ENCODE peak calls at places on chromosomes 3 and 15, in eight cellular contexts. M is activated T-cell treated with anti-CD3 and anti-CD28 coated beads for 48 hours; J is GM12865; E is AG08396; O is PC-9; Z is iPS-NIHi11; P is AG04450; S is stimulated activated CD8-positive, alpha-beta memory T cell treated with anti-CD3 and anti-CD28 coated beads, Interleukin-15, amount 100 ng/mL, for 4 hours. Q is an unnamed sample.

GRCh38 chr15:45588199-45588910 is 1.2 kb downstream of the BLOC1S6 start:
- DNase-seq in M (no peak), J (peak; percentile 13), E (no peak), O (no peak), Z (no peak), P (no peak), S (no peak), Q (no peak)

GRCh38 chr15:65333441-65333820 is 29.0 kb downstream of the RNU5B-1 start:
- DNase-seq in M (no peak), J (no peak), E (no peak), O (no peak), Z (peak; percentile 16), P (no peak), S (no peak), Q (no peak)

GRCh38 chr3:194272221-194272620 is 78.9 kb downstream of the CPN2 start:
- DNase-seq in M (no peak), J (no peak), E (no peak), O (no peak), Z (no peak), P (no peak), S (no peak), Q (no peak)

GRCh38 chr3:8837172-8837571 is 67.8 kb upstream of the OXTR start:
- DNase-seq in M (no peak), J (no peak), E (peak; percentile 52), O (no peak), Z (no peak), P (no peak), S (no peak), Q (peak; percentile 91)

GRCh38 chr3:79367803-79368202 is 400.0 kb downstream of the ROBO1 start:
- DNase-seq in M (no peak), J (no peak), E (no peak), O (no peak), Z (no peak), P (no peak), S (no peak), Q (no peak)

GRCh38 chr3:46715507-46716175 is 2.0 kb downstream of the PRSS50 start:
- DNase-seq in M (no peak), J (no peak), E (no peak), O (no peak), Z (no peak), P (no peak), S (no peak), Q (no peak)

GRCh38 chr3:41222508-41222907 is 23.2 kb downstream of the CTNNB1 start:
- DNase-seq in M (no peak), J (no peak), E (no peak), O (no peak), Z (no peak), P (no peak), S (no peak), Q (no peak)

GRCh38 chr3:131735121-131735520 is 232.3 kb upstream of the MRPL3 start:
- DNase-seq in M (no peak), J (no peak), E (no peak), O (no peak), Z (no peak), P (no peak), S (no peak), Q (peak; percentile 87)

GRCh38 chr3:16264174-16264707 is 502 bp downstream of the DPH3 start:
- DNase-seq in M (no peak), J (no peak), E (no peak), O (no peak), Z (no peak), P (no peak), S (peak; percentile 4), Q (no peak)

GRCh38 chr15:37370938-37371337 is 270.6 kb upstream of the MEIS2 start:
- DNase-seq in M (no peak), J (no peak), E (no peak), O (no peak), Z (no peak), P (no peak), S (no peak), Q (no peak)

GRCh38 chr3:171417813-171418212 is 42.4 kb downstream of the TNIK start:
- DNase-seq in M (no peak), J (no peak), E (peak; percentile 79), O (no peak), Z (no peak), P (peak; percentile 80), S (no peak), Q (peak; percentile 62)

GRCh38 chr3:32544894-32545293 is 25.8 kb downstream of the DYNC1LI1 start:
- DNase-seq in M (no peak), J (no peak), E (no peak), O (no peak), Z (no peak), P (no peak), S (no peak), Q (no peak)

GRCh38 chr3:143016321-143016972 is 15.1 kb downstream of the U2SURP start:
- DNase-seq in M (no peak), J (peak; percentile 27), E (no peak), O (no peak), Z (no peak), P (no peak), S (no peak), Q (no peak)

GRCh38 chr15:89105147-89105546 is 16.9 kb downstream of the ABHD2 start:
- DNase-seq in M (no peak), J (no peak), E (peak; percentile 54), O (no peak), Z (no peak), P (peak; percentile 94), S (no peak), Q (peak; percentile 96)

GRCh38 chr3:99108508-99108907 is 207.0 kb upstream of the DCBLD2 start:
- DNase-seq in M (no peak), J (no peak), E (peak; percentile 59), O (no peak), Z (no peak), P (peak; percentile 91), S (no peak), Q (peak; percentile 89)

GRCh38 chr3:56930706-56931105 is 129.0 kb upstream of the ARHGEF3 start:
- DNase-seq in M (no peak), J (no peak), E (no peak), O (no peak), Z (no peak), P (no peak), S (no peak), Q (no peak)

Q was measured in foreskin fibroblast.